ENCODE peak calls at places on chromosomes 5 and 9, in nine cellular contexts. V is hepatocyte, B is neuronal stem cell, W is fibroblast of lung, L is mesenchymal stem cell, Y is osteoblast, N is OCI-LY7, T is IMR-90, R is astrocyte. M is an unnamed sample.
A peak's percentile ranks its signal among the peaks of the same experiment; 100 is the strongest.

GRCh38 chr9:8599937-8600336 is 800.4 kb upstream of the DMAC1 start:
- DNase-seq in V (no peak), B (no peak), W (no peak), L (no peak), Y (no peak), N (no peak), T (no peak), R (no peak), M (no peak)

GRCh38 chr5:78727786-78728761 is 79.5 kb upstream of the LHFPL2 start:
- DNase-seq in V (peak; percentile 72), B (no peak), W (no peak), L (no peak), Y (no peak), N (peak; percentile 97), T (no peak), R (no peak), M (no peak)

GRCh38 chr5:8721536-8721935 is 824.3 kb downstream of the SEMA5A start:
- DNase-seq in V (no peak), B (no peak), W (peak; percentile 78), L (no peak), Y (no peak), N (no peak), T (no peak), R (peak; percentile 25), M (no peak)

GRCh38 chr9:79020266-79020665 is 551.5 kb upstream of the TLE4 start:
- DNase-seq in V (no peak), B (no peak), W (no peak), L (no peak), Y (no peak), N (no peak), T (no peak), R (peak; percentile 14), M (no peak)

GRCh38 chr5:108681079-108681921 is 66.4 kb upstream of the FER start:
- DNase-seq in V (peak; percentile 72), B (peak; percentile 35), W (peak; percentile 86), L (peak; percentile 78), Y (peak; percentile 89), N (peak; percentile 37), T (peak; percentile 78), R (peak; percentile 56), M (peak; percentile 74)

GRCh38 chr9:87278971-87279731 is 218.5 kb upstream of the DAPK1 start:
- DNase-seq in V (no peak), B (no peak), W (no peak), L (peak; percentile 39), Y (no peak), N (no peak), T (peak; percentile 37), R (peak; percentile 47), M (no peak)

GRCh38 chr9:15403155-15403554 is 19.5 kb upstream of the SNAPC3 start:
- DNase-seq in V (no peak), B (no peak), W (no peak), L (no peak), Y (no peak), N (peak; percentile 55), T (no peak), R (no peak), M (peak; percentile 84)

GRCh38 chr5:72281764-72282499 is 38.1 kb downstream of the MRPS27 start:
- DNase-seq in V (peak; percentile 47), B (no peak), W (peak; percentile 97), L (peak; percentile 88), Y (peak; percentile 66), N (no peak), T (peak; percentile 91), R (peak; percentile 79), M (no peak)

GRCh38 chr5:36462295-36463021 is 143.9 kb upstream of the SLC1A3 start:
- DNase-seq in V (no peak), B (no peak), W (no peak), L (no peak), Y (no peak), N (no peak), T (no peak), R (peak; percentile 70), M (no peak)

GRCh38 chr5:96788112-96788749 is 19.5 kb downstream of the ERAP1 start:
- DNase-seq in V (no peak), B (no peak), W (no peak), L (peak; percentile 77), Y (no peak), N (no peak), T (peak; percentile 17), R (no peak), M (no peak)

GRCh38 chr9:138114501-138115245 is 237.1 kb downstream of the CACNA1B start:
- DNase-seq in V (no peak), B (no peak), W (no peak), L (no peak), Y (peak; percentile 57), N (no peak), T (no peak), R (no peak), M (no peak)

GRCh38 chr5:112685929-112686328 is 51.8 kb upstream of the APC start:
- DNase-seq in V (no peak), B (no peak), W (no peak), L (no peak), Y (no peak), N (no peak), T (peak; percentile 27), R (peak; percentile 79), M (peak; percentile 89)

GRCh38 chr5:96641368-96641767 is 20.8 kb upstream of the CAST start:
- DNase-seq in V (no peak), B (no peak), W (peak; percentile 60), L (peak; percentile 72), Y (no peak), N (no peak), T (peak; percentile 57), R (no peak), M (no peak)

GRCh38 chr5:145044970-145045369 is 790.2 kb downstream of the PRELID2 start:
- DNase-seq in V (no peak), B (no peak), W (no peak), L (no peak), Y (no peak), N (no peak), T (no peak), R (no peak), M (no peak)

DNA sequence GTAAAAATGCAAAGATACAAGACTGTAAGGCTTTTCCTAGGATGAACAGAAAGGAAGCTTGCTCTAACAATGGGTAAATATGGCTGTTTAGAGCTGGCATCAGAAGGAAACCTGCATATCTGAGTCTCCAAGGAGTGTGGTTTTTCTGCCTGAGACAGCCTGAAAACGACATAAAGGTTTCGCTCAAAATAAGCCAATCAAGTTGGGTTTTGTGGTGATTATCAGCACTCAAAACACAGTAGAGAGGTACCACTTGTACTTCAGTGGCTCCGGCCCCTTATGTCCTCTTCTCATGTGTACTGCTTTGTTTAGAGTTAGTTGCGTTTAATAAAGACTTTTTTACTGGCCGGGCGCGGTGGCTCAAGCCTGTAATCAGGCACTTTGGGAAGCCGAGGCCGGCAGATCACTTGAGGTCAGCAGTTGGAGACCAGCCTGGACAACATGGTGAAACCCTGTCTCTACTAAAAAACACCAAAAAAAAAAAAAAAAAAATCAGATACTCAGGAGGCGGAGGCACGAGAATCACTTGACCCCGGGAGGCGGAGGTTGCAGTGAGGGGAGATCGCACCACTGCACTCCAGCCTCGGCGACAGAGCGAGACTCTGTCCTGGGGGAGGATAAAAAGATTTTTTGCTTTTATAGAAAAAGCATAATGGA is 39.4 kb downstream of the KLF9 start:
- DNase-seq in V (no peak), B (no peak), W (no peak), L (no peak), Y (peak; percentile 51), N (no peak), T (no peak), R (no peak), M (no peak)
- H2AFZ ChIP-seq in V (no peak overlapping the region), B (peak overlapping the region; percentile 68), W (no peak overlapping the region), L (no peak overlapping the region), Y (peak overlapping the region; percentile 64), N (no peak overlapping the region), T (no peak overlapping the region), R (no peak overlapping the region), M (no peak overlapping the region)

DNA sequence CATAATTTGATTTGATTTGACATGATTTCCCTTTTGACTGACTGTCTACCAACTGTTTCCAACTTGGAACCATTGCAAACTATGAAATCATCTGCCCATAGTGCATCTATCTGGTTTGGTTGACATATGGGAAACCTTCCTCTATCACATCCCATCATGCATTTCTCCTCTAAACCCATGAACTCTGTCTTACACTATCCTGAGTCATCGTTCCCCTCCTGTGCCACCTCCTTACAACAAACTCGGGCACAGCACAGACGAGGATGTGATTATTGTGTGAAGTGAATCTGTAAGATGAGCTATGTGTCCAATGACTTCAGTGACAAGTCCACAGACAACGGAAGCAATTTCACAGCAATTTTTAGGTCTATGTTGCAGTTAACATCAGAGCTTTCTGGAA is 126.1 kb downstream of the NPR3 start:
- DNase-seq in V (no peak), B (no peak), W (no peak), L (no peak), Y (peak; percentile 50), N (no peak), T (peak; percentile 11), R (no peak), M (no peak)
- H3K4me1 ChIP-seq in V (peaks cover 2% of the 10 kb centered on the region), B (no peaks in the 10 kb centered on the region), W (no peaks in the 10 kb centered on the region), L (peaks cover under 1% of the 10 kb centered on the region), Y (peaks cover 22% of the 10 kb centered on the region), N (no peaks in the 10 kb centered on the region), T (peaks cover 7% of the 10 kb centered on the region), R (no peaks in the 10 kb centered on the region), M (no peaks in the 10 kb centered on the region)

DNA sequence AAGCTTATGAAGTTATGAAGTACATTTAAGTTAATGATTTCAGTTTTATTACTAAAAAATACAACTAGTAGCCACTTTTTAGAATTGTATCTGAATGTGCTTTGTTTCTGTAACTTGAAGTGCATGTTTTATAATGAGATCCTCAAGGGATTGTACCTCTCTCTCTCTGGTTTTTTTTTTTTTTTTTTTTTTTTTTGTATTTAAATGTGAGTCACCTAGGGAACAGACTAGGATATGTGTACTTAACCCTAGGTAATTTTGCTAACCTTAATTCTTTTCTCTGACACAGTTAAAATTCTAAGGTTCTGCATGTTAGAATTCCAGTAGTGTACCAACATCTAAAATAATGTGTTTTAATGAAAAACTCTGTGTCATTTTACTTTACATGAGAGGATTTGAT is 59.5 kb downstream of the CDC42SE2 start:
- DNase-seq in V (no peak), B (no peak), W (no peak), L (no peak), Y (no peak), N (no peak), T (no peak), R (no peak), M (no peak)
- H3K4me3 ChIP-seq in V (no peak overlapping the region), B (no peak overlapping the region), W (no peak overlapping the region), L (no peak overlapping the region), Y (no peak overlapping the region), N (no peak overlapping the region), T (no peak overlapping the region), R (no peak overlapping the region), M (no peak overlapping the region)

DNA sequence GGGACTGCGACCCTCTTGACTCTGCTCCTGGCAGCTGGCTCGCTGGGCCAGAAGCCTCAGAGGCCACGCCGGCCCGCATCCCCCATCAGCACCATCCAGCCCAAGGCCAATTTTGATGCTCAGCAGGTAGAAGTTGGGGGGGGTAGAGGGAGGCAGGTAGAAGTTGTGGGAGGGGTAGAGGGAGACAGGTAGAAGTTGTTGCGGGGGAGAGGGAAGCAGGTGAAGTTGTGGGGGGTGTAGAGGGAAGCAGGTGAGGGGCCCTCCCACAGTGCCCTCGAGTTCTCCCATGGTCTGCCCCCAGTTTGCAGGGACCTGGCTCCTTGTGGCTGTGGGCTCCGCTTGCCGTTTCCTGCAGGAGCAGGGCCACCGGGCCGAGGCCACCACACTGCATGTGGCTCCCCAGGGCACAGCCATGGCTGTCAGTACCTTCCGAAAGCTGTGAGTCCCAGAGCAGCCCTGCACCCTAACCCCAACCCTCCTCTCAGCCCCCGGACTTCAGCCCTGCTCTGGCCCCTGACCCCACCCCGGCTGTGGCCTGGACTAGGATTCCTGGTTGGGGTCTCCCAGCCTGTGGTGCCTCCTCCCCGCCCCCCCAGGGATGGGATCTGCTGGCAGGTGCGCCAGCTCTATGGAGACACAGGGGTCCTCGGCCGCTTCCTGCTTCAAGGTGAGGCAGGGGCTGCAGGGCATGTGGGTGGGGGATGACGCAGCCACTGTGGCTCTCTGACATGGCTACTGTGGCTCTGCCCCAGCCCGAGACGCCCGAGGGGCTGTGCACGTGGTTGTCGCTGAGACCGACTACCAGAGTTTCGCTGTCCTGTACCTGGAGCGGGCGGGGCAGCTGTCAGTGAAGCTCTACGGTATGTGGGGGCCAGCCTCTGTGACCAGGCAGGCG is 537 bp downstream of the C8G start:
- DNase-seq in V (no peak), B (no peak), W (no peak), L (no peak), Y (peak; percentile 66), N (no peak), T (no peak), R (no peak), M (no peak)
- H2AFZ ChIP-seq in V (no peak overlapping the region), B (peak overlapping the region; percentile 66), W (no peak overlapping the region), L (no peak overlapping the region), Y (no peak overlapping the region), N (no peak overlapping the region), T (no peak overlapping the region), R (no peak overlapping the region), M (no peak overlapping the region)